ENCODE peak calls at places on chromosome 13, in nine cellular contexts. W is Jurkat, Clone E6-1; M is lung; F is stimulated activated naive CD4-positive, alpha-beta T cell; G is amniotic epithelial cell; J is ACHN; B is 8988T; N is neuronal stem cell; Y is stimulated activated CD4-positive, alpha-beta T cell treated with anti-CD3 and anti-CD28 coated beads, Interleukin-1b, Interleukin-23, amount 100 ng/mL, for 1 hour. X is an unnamed sample.
A peak's percentile ranks its signal among the peaks of the same experiment; 100 is the strongest.

GRCh38 chr13:106570354-106570822 is 2.5 kb upstream of the ARGLU1 start:
- DNase-seq in W (no peak), M (peak; percentile 72), F (peak; percentile 75), G (peak; percentile 92), J (no peak), B (no peak), N (peak; percentile 31), Y (peak; percentile 19), X (peak; percentile 80)

GRCh38 chr13:46598140-46598819 is 45.3 kb downstream of the LRCH1 start:
- DNase-seq in W (no peak), M (no peak), F (no peak), G (no peak), J (no peak), B (no peak), N (no peak), Y (no peak), X (no peak)

GRCh38 chr13:47896111-47896510 is 105.0 kb downstream of the SUCLA2 start:
- DNase-seq in W (no peak), M (no peak), F (no peak), G (no peak), J (no peak), B (no peak), N (no peak), Y (no peak), X (no peak)

GRCh38 chr13:20482818-20483217 is 42.8 kb downstream of the CRYL1 start:
- DNase-seq in W (no peak), M (no peak), F (no peak), G (no peak), J (no peak), B (no peak), N (no peak), Y (no peak), X (no peak)

GRCh38 chr13:104650426-104650825 is 1584.2 kb upstream of the SLC10A2 start:
- DNase-seq in W (no peak), M (no peak), F (no peak), G (no peak), J (no peak), B (no peak), N (no peak), Y (no peak), X (no peak)

GRCh38 chr13:32098275-32098674 is 66.7 kb downstream of the FRY start:
- DNase-seq in W (no peak), M (no peak), F (no peak), G (peak; percentile 17), J (no peak), B (no peak), N (no peak), Y (no peak), X (no peak)

GRCh38 chr13:48043789-48044503 is 6.4 kb downstream of the NUDT15 start:
- DNase-seq in W (no peak), M (no peak), F (no peak), G (peak; percentile 44), J (peak; percentile 42), B (no peak), N (no peak), Y (no peak), X (no peak)

GRCh38 chr13:59468396-59468795 is 695.3 kb downstream of the DIAPH3 start:
- DNase-seq in W (no peak), M (no peak), F (no peak), G (peak; percentile 40), J (no peak), B (no peak), N (no peak), Y (no peak), X (no peak)

GRCh38 chr13:44812818-44813217 is 176.5 kb downstream of the NUFIP1 start:
- DNase-seq in W (no peak), M (no peak), F (no peak), G (no peak), J (no peak), B (no peak), N (no peak), Y (no peak), X (no peak)

GRCh38 chr13:114015608-114016295 is 41.9 kb upstream of the C13orf46 start:
- DNase-seq in W (no peak), M (no peak), F (no peak), G (peak; percentile 61), J (peak; percentile 63), B (no peak), N (no peak), Y (no peak), X (no peak)

GRCh38 chr13:109764474-109765292 is 21.7 kb downstream of the IRS2 start:
- DNase-seq in W (peak; percentile 95), M (no peak), F (no peak), G (peak; percentile 58), J (no peak), B (no peak), N (no peak), Y (no peak), X (no peak)

GRCh38 chr13:40063278-40063698 is 407.8 kb downstream of the COG6 start:
- DNase-seq in W (no peak), M (no peak), F (no peak), G (peak; percentile 29), J (no peak), B (no peak), N (no peak), Y (no peak), X (no peak)

GRCh38 chr13:28120317-28120716 is 18.0 kb upstream of the PAN3 start:
- DNase-seq in W (no peak), M (no peak), F (no peak), G (no peak), J (no peak), B (no peak), N (no peak), Y (no peak), X (no peak)

GRCh38 chr13:23915308-23915707 is 18.0 kb upstream of the C1QTNF9B start:
- DNase-seq in W (peak; percentile 18), M (no peak), F (no peak), G (no peak), J (no peak), B (no peak), N (no peak), Y (no peak), X (no peak)

GRCh38 chr13:39148513-39148961 is 110.3 kb downstream of the NHLRC3 start:
- DNase-seq in W (no peak), M (no peak), F (no peak), G (peak; percentile 87), J (peak; percentile 7), B (no peak), N (no peak), Y (no peak), X (no peak)

GRCh38 chr13:24605923-24606372 is 74.3 kb upstream of the ATP12A start:
- DNase-seq in W (no peak), M (no peak), F (no peak), G (no peak), J (peak; percentile 63), B (no peak), N (no peak), Y (no peak), X (peak; percentile 28)

GRCh38 chr13:110520431-110521295 is 40.9 kb downstream of the RAB20 start:
- DNase-seq in W (no peak), M (peak; percentile 89), F (no peak), G (peak; percentile 98), J (no peak), B (no peak), N (no peak), Y (no peak), X (no peak)

GRCh38 chr13:25088562-25089221 is 7.2 kb upstream of the PABPC3 start:
- DNase-seq in W (peak; percentile 34), M (no peak), F (no peak), G (no peak), J (no peak), B (no peak), N (no peak), Y (no peak), X (no peak)

GRCh38 chr13:92842145-92842544 is 384.5 kb upstream of the GPC6 start:
- DNase-seq in W (no peak), M (no peak), F (no peak), G (peak; percentile 89), J (peak; percentile 81), B (no peak), N (no peak), Y (no peak), X (no peak)

GRCh38 chr13:29081036-29081435 is 260.9 kb downstream of the MTUS2 start:
- DNase-seq in W (peak; percentile 78), M (no peak), F (no peak), G (peak; percentile 56), J (no peak), B (no peak), N (no peak), Y (no peak), X (no peak)

GRCh38 chr13:40920826-40921225 is 98.3 kb downstream of the ELF1 start:
- DNase-seq in W (no peak), M (no peak), F (no peak), G (peak; percentile 11), J (peak; percentile 2), B (no peak), N (no peak), Y (no peak), X (no peak)